ENCODE peak calls at places on chromosomes 5 and 9, in seven cellular contexts. G is epithelial cell of esophagus, S is GM12864, Q is left ventricle myocardium inferior, U is B cell, E is mucosa of descending colon, C is AG10803. X is an unnamed sample.

GRCh38 chr5:154418344-154418820 is 27.4 kb upstream of the SAP30L start:
- DNase-seq in G (no peak), S (no peak), Q (no peak), U (no peak), E (no peak), C (peak), X (no peak)

GRCh38 chr5:180339583-180340183 is 13.5 kb downstream of the GFPT2 start:
- DNase-seq in G (no peak), S (no peak), Q (no peak), U (peak), E (no peak), C (peak), X (no peak)

GRCh38 chr5:42553461-42553860 is 130.2 kb downstream of the GHR start:
- DNase-seq in G (no peak), S (no peak), Q (no peak), U (no peak), E (no peak), C (no peak), X (no peak)

GRCh38 chr5:72369301-72370079 is 49.3 kb downstream of the PTCD2 start:
- DNase-seq in G (no peak), S (no peak), Q (no peak), U (no peak), E (no peak), C (peak), X (no peak)

GRCh38 chr9:130020618-130021017 is 22.4 kb downstream of the FNBP1 start:
- DNase-seq in G (no peak), S (no peak), Q (no peak), U (no peak), E (no peak), C (peak), X (no peak)

GRCh38 chr9:116868212-116868611 is 181.1 kb downstream of the TRIM32 start:
- DNase-seq in G (no peak), S (no peak), Q (no peak), U (no peak), E (no peak), C (no peak), X (no peak)

GRCh38 chr9:91186311-91187101 is 175.2 kb downstream of the AUH start:
- DNase-seq in G (peak), S (no peak), Q (no peak), U (no peak), E (peak), C (no peak), X (no peak)

GRCh38 chr9:37937403-37937802 is 33.5 kb upstream of the SLC25A51 start:
- DNase-seq in G (no peak), S (no peak), Q (no peak), U (no peak), E (no peak), C (no peak), X (no peak)

GRCh38 chr5:117131048-117131679 is 556.5 kb upstream of the SEMA6A start:
- DNase-seq in G (peak), S (peak), Q (no peak), U (no peak), E (no peak), C (no peak), X (peak)

DNA sequence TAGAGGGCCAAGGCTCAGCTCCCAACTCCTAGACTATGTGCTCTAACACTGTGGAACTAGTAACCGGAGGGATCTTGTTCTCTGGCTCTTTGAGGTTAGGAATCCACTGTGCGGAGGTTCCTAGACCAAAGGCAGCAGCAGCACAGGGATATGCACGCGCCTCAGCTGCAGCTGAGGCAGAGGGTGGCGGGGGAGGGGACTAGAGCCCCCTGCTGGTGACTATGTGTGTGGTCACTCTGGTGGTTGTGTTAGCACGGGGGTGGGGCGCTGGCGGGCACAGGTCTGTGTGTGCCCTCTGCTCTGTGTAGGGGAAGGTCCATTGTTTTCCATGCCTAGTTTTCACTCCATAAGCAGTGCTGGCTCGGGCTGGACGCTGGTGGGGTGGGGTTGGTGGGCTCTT is 458.0 kb upstream of the IZUMO3 start:
- DNase-seq in G (no peak), S (no peak), Q (no peak), U (no peak), E (peak), C (no peak), X (no peak)
- TF ChIP-seq CTCF in G (no peak), S (no peak), Q (no peak), U (no peak), E (no peak), C (no peak), X (no peak)

GRCh38 chr5:37370864-37371726 is at the start of gene NUP155:
- DNase-seq in G (peak), S (peak), Q (peak), U (peak), E (peak), C (peak), X (peak)
- TF ChIP-seq CTCF in G (no peak), S (no peak), Q (peak), U (no peak), E (no peak), C (no peak), X (no peak)

DNA sequence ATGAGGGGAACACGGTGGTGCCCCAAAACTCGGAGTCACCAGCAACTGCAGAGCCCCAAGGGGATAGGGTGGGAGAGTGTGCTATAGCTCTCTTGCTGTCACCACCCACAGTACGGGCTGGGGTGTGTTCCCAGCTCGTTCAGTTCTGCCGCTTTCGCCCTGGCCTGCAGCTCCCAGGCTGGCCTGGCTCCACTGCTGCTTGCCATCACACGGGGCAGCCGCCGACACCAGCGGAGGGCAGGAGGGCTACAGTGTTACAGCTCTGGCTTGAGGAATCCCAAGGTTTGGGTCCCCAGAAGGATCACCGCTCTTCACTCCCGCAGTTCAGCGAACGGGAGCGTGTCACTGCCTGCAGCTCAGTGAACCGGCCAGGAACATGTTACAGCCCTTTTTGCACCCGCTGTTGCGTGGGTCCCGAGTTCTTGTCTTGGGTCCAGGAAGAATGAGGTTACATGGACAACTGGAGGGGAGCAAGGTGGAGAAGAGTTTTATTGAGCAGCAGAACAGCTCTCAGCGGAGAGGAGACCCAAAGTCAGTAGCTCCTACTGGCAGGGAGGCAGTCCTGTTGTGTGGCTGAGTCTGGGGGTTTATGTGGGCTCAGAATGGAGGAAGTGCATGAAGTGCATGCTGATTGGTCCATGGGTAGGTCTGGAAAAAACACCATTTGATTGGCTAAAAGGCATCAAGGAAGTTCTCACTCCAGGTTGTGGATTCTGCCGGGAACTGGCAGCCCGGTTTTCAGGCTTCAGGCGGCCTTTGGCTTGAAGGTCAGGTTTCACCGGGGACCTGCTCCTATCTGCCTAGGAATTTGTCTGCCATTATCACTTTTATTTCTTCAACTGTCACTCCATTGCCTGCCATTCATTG is 113.4 kb downstream of the EHMT1 start:
- DNase-seq in G (no peak), S (no peak), Q (no peak), U (no peak), E (no peak), C (no peak), X (no peak)
- TF ChIP-seq CTCF in G (no peak), S (no peak), Q (no peak), U (no peak), E (no peak), C (no peak), X (no peak)

GRCh38 chr9:133144887-133145466 is 18.7 kb downstream of the GBGT1 start:
- DNase-seq in G (no peak), S (no peak), Q (no peak), U (no peak), E (no peak), C (no peak), X (no peak)
- TF ChIP-seq CTCF in G (no peak), S (no peak), Q (no peak), U (no peak), E (no peak), C (no peak), X (no peak)

DNA sequence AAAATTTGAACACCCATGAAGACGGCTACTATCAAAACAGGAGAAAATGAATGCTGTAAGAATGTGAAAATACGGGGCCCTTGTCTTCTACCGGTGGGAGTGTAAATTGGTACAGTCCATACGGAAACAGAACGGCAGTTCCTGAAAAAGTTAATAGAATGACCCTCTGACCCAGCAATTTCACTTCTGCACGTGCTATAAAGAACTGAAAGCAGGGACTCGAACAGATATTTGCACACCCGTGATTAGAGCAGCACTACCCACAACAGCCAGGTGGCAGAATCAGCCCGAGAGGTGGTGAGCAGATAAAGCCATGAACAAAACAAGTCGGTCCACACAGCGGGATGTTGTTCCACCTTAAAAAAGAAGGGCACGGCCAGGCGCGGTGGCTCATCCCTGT is 22.6 kb upstream of the SLC12A7 start:
- DNase-seq in G (no peak), S (peak), Q (no peak), U (peak), E (peak), C (no peak), X (peak)
- TF ChIP-seq CTCF in G (peak), S (peak), Q (peak), U (peak), E (no peak), C (no peak), X (peak)

GRCh38 chr5:108925073-108925472 is 177.4 kb downstream of the FER start:
- DNase-seq in G (no peak), S (no peak), Q (no peak), U (no peak), E (no peak), C (no peak), X (no peak)

GRCh38 chr5:108919591-108920326 is 172.1 kb downstream of the FER start:
- DNase-seq in G (no peak), S (no peak), Q (no peak), U (no peak), E (no peak), C (no peak), X (peak)

GRCh38 chr5:108930107-108930506 is 182.4 kb downstream of the FER start:
- DNase-seq in G (no peak), S (no peak), Q (no peak), U (no peak), E (no peak), C (no peak), X (no peak)

GRCh38 chr5:108924457-108924961 is 176.8 kb downstream of the FER start:
- DNase-seq in G (no peak), S (no peak), Q (no peak), U (no peak), E (no peak), C (no peak), X (no peak)
- TF ChIP-seq CTCF in G (no peak), S (peak), Q (no peak), U (no peak), E (no peak), C (no peak), X (no peak)

X was measured in GM10248.